ENCODE peak calls at places on chromosomes 1 and 21, in five cellular contexts. D, Y, C, J and N are unnamed samples.

GRCh38 chr1:36783475-36783874 is 250.8 kb downstream of the GRIK3 start:
- DNase-seq in D (no peak), Y (no peak), C (no peak), J (no peak), N (no peak)

GRCh38 chr1:180911640-180912161 is 996 bp upstream of the KIAA1614 start:
- DNase-seq in D (no peak), Y (peak; percentile 60), C (peak; percentile 77), J (no peak), N (no peak)

GRCh38 chr1:20184997-20185833 is 681 bp upstream of the UBXN10 start:
- DNase-seq in D (no peak), Y (no peak), C (peak; percentile 55), J (no peak), N (peak; percentile 69)

GRCh38 chr1:43573066-43573799 is 42.5 kb downstream of the PTPRF start:
- DNase-seq in D (no peak), Y (no peak), C (no peak), J (no peak), N (no peak)

GRCh38 chr1:234611153-234611798 is 1.3 kb upstream of the IRF2BP2 start:
- DNase-seq in D (peak; percentile 71), Y (peak; percentile 92), C (peak; percentile 95), J (no peak), N (peak; percentile 88)

GRCh38 chr21:41025057-41025390 is 142.9 kb upstream of the BACE2 start:
- DNase-seq in D (no peak), Y (no peak), C (no peak), J (no peak), N (no peak)

GRCh38 chr1:161402446-161402845 is 34.8 kb upstream of the CFAP126 start:
- DNase-seq in D (no peak), Y (no peak), C (no peak), J (no peak), N (no peak)

GRCh38 chr21:37537391-37537996 is 170.9 kb downstream of the DYRK1A start:
- DNase-seq in D (no peak), Y (no peak), C (no peak), J (no peak), N (no peak)

GRCh38 chr1:218640213-218640612 is 295.1 kb downstream of the TGFB2 start:
- DNase-seq in D (no peak), Y (no peak), C (no peak), J (no peak), N (no peak)

GRCh38 chr1:59521456-59521855 is 224.6 kb downstream of the FGGY start:
- DNase-seq in D (no peak), Y (no peak), C (no peak), J (no peak), N (no peak)

GRCh38 chr1:181632960-181633359 is 149.6 kb downstream of the CACNA1E start:
- DNase-seq in D (no peak), Y (no peak), C (no peak), J (no peak), N (no peak)

GRCh38 chr1:243343970-243344749 is 88.3 kb downstream of the SDCCAG8 start:
- DNase-seq in D (peak; percentile 25), Y (peak; percentile 87), C (peak; percentile 49), J (no peak), N (peak; percentile 35)

GRCh38 chr1:54950361-54951163 is 29.9 kb upstream of the TMEM61 start:
- DNase-seq in D (peak; percentile 69), Y (peak; percentile 91), C (peak; percentile 88), J (peak; percentile 80), N (peak; percentile 39)

GRCh38 chr1:2494323-2494693 is 18.2 kb downstream of the PLCH2 start:
- DNase-seq in D (peak; percentile 38), Y (no peak), C (no peak), J (peak; percentile 57), N (no peak)

GRCh38 chr1:2496746-2497145 is 20.7 kb downstream of the PLCH2 start:
- DNase-seq in D (no peak), Y (no peak), C (no peak), J (no peak), N (no peak)

GRCh38 chr1:2495026-2495425 is 18.9 kb downstream of the PLCH2 start:
- DNase-seq in D (no peak), Y (no peak), C (no peak), J (no peak), N (no peak)

GRCh38 chr1:2496087-2496622 is 20.1 kb downstream of the PLCH2 start:
- DNase-seq in D (no peak), Y (no peak), C (no peak), J (peak; percentile 19), N (peak; percentile 40)

DNA sequence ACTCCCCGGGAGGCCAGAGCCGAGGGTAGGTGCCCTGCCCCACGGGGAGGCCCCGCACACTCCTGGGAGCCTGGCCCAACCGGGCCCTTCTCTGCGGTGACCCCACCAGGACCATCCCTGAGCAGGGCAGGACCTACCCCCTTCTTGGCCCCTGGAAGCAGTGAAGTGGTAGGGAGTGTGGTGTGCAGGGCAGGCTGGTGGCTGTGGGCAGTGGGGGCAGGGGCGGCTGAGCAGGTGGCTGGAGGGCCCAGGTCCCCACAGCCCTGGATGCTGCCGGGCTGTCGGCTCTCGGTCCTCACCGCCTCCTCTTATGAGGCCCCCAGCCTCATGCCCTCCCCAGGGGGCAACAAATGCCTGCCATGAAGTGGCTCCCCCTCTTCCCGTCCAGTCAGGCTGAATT is 19.5 kb downstream of the PLCH2 start:
- DNase-seq in D (no peak), Y (no peak), C (no peak), J (no peak), N (no peak)
- H3K4me3 ChIP-seq in D (no peak overlapping the region), Y (no peak overlapping the region), C (no peak overlapping the region), J (no peak overlapping the region), N (no peak overlapping the region)

GRCh38 chr1:26696191-26696644 is 403 bp downstream of the ARID1A start:
- DNase-seq in D (no peak), Y (no peak), C (no peak), J (peak; percentile 17), N (no peak)
- H3K4me1 ChIP-seq in D (peaks cover 52% of the 10 kb centered on the region), Y (peaks cover 47% of the 10 kb centered on the region), C (peaks cover 26% of the 10 kb centered on the region), J (peaks cover 42% of the 10 kb centered on the region), N (peaks cover 53% of the 10 kb centered on the region)

GRCh38 chr1:164637461-164638375 is 78.7 kb downstream of the PBX1 start:
- DNase-seq in D (peak; percentile 67), Y (no peak), C (peak; percentile 88), J (no peak), N (no peak)
- H3K4me3 ChIP-seq in D (no peak overlapping the region), Y (no peak overlapping the region), C (no peak overlapping the region), J (no peak overlapping the region), N (no peak overlapping the region)

GRCh38 chr1:10681296-10682113 is 114.9 kb downstream of the CASZ1 start:
- DNase-seq in D (no peak), Y (no peak), C (no peak), J (no peak), N (no peak)

GRCh38 chr1:10678852-10679251 is 117.6 kb downstream of the CASZ1 start:
- DNase-seq in D (no peak), Y (no peak), C (no peak), J (no peak), N (no peak)

GRCh38 chr1:10680487-10680886 is 116.0 kb downstream of the CASZ1 start:
- DNase-seq in D (no peak), Y (no peak), C (no peak), J (peak; percentile 39), N (no peak)

GRCh38 chr1:10678395-10678794 is 118.1 kb downstream of the CASZ1 start:
- DNase-seq in D (no peak), Y (no peak), C (no peak), J (no peak), N (no peak)

GRCh38 chr1:10679521-10680220 is 116.8 kb downstream of the CASZ1 start:
- DNase-seq in D (no peak), Y (peak; percentile 98), C (peak; percentile 97), J (peak; percentile 45), N (no peak)
- H3K4me1 ChIP-seq in D (no peaks in the 10 kb centered on the region), Y (peaks cover 40% of the 10 kb centered on the region), C (peaks cover 19% of the 10 kb centered on the region), J (peaks cover 86% of the 10 kb centered on the region), N (no peaks in the 10 kb centered on the region)

GRCh38 chr1:8371372-8371991 is 53.6 kb downstream of the SLC45A1 start:
- DNase-seq in D (no peak), Y (no peak), C (peak; percentile 32), J (no peak), N (no peak)

GRCh38 chr1:8374812-8375211 is 56.9 kb downstream of the SLC45A1 start:
- DNase-seq in D (peak; percentile 43), Y (peak; percentile 76), C (peak; percentile 82), J (peak; percentile 49), N (no peak)

GRCh38 chr1:8376358-8376840 is 58.5 kb downstream of the SLC45A1 start:
- DNase-seq in D (no peak), Y (no peak), C (no peak), J (no peak), N (no peak)

GRCh38 chr1:8374356-8374755 is 56.4 kb downstream of the SLC45A1 start:
- DNase-seq in D (no peak), Y (no peak), C (no peak), J (no peak), N (no peak)

GRCh38 chr1:8373547-8374270 is 55.8 kb downstream of the SLC45A1 start:
- DNase-seq in D (no peak), Y (peak; percentile 40), C (peak; percentile 56), J (peak; percentile 57), N (no peak)
- H3K4me3 ChIP-seq in D (no peak overlapping the region), Y (no peak overlapping the region), C (no peak overlapping the region), J (no peak overlapping the region), N (no peak overlapping the region)

DNA sequence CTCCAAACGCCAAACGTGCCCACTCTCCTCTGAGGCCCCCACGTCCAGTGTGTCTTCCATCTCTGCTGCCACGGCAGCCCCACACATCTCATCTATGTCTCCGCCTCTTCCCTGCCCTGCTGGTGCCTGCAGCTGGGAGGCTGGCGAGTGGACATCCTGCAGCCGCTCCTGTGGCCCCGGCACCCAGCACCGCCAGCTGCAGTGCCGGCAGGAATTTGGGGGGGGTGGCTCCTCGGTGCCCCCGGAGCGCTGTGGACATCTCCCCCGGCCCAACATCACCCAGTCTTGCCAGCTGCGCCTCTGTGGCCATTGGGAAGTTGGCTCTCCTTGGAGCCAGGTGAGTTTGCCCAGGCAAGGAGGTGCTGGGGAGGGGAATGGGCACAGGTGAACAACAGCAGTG is 8.6 kb downstream of the ADAMTSL4 start:
- DNase-seq in D (no peak), Y (no peak), C (no peak), J (no peak), N (no peak)
- H3K4me1 ChIP-seq in D (peaks cover 26% of the 10 kb centered on the region), Y (peaks cover 17% of the 10 kb centered on the region), C (peaks cover 4% of the 10 kb centered on the region), J (peaks cover 15% of the 10 kb centered on the region), N (peaks cover 23% of the 10 kb centered on the region)

GRCh38 chr1:16017461-16018303 is at the start of gene HSPB7:
- DNase-seq in D (no peak), Y (peak; percentile 72), C (peak; percentile 74), J (peak; percentile 69), N (no peak)
- H3K4me3 ChIP-seq in D (no peak within 1 kb of the TSS), Y (no peak within 1 kb of the TSS), C (no peak within 1 kb of the TSS), J (peak within 1 kb of the TSS; percentile 2), N (no peak within 1 kb of the TSS)

GRCh38 chr21:16285646-16286223 is 556.0 kb downstream of the USP25 start:
- DNase-seq in D (no peak), Y (no peak), C (no peak), J (no peak), N (no peak)
- H3K4me1 ChIP-seq in D (no peaks in the 10 kb centered on the region), Y (peaks cover 23% of the 10 kb centered on the region), C (no peaks in the 10 kb centered on the region), J (no peaks in the 10 kb centered on the region), N (no peaks in the 10 kb centered on the region)